ENCODE peak calls at places on chromosome 9, in ten cellular contexts. One of them, this sample, is unnamed.

GRCh38 chr9:20197976-20198685 is 409.3 kb upstream of the SLC24A2 start:
- DNase-seq in Caki2: no peak
- DNase-seq in germinal center: peak; percentile 3
- DNase-seq in activated CD8-positive, alpha-beta T cell treated with anti-CD3 and anti-CD28 coated beads, Interleukin-2, amount 10 ng/mL, durations not matched to agents 7 days and 5 days: no peak
- DNase-seq in HEK293T: no peak
- DNase-seq in iPS-NIHi11: peak; percentile 25
- DNase-seq in AG04450: no peak
- DNase-seq in stimulated activated CD8-positive, alpha-beta memory T cell treated with anti-CD3 and anti-CD28 coated beads, Interleukin-12 subunit alpha, Interleukin-12 subunit beta, amount 100 ng/mL, for 1 hour: no peak
- DNase-seq in brain microvascular endothelial cell: no peak
- DNase-seq in mammary epithelial cell: peak; percentile 43
- DNase-seq in this sample: peak; percentile 41

GRCh38 chr9:111789881-111790280 is 4.9 kb downstream of the SHOC1 start:
- DNase-seq in Caki2: no peak
- DNase-seq in germinal center: no peak
- DNase-seq in activated CD8-positive, alpha-beta T cell treated with anti-CD3 and anti-CD28 coated beads, Interleukin-2, amount 10 ng/mL, durations not matched to agents 7 days and 5 days: no peak
- DNase-seq in HEK293T: no peak
- DNase-seq in iPS-NIHi11: no peak
- DNase-seq in AG04450: no peak
- DNase-seq in stimulated activated CD8-positive, alpha-beta memory T cell treated with anti-CD3 and anti-CD28 coated beads, Interleukin-12 subunit alpha, Interleukin-12 subunit beta, amount 100 ng/mL, for 1 hour: no peak
- DNase-seq in brain microvascular endothelial cell: no peak
- DNase-seq in mammary epithelial cell: peak; percentile 62
- DNase-seq in this sample: no peak

GRCh38 chr9:5851445-5851844 is 18.5 kb upstream of the ERMP1 start:
- DNase-seq in Caki2: no peak
- DNase-seq in germinal center: no peak
- DNase-seq in activated CD8-positive, alpha-beta T cell treated with anti-CD3 and anti-CD28 coated beads, Interleukin-2, amount 10 ng/mL, durations not matched to agents 7 days and 5 days: peak; percentile 73
- DNase-seq in HEK293T: no peak
- DNase-seq in iPS-NIHi11: no peak
- DNase-seq in AG04450: no peak
- DNase-seq in stimulated activated CD8-positive, alpha-beta memory T cell treated with anti-CD3 and anti-CD28 coated beads, Interleukin-12 subunit alpha, Interleukin-12 subunit beta, amount 100 ng/mL, for 1 hour: peak; percentile 14
- DNase-seq in brain microvascular endothelial cell: peak; percentile 55
- DNase-seq in mammary epithelial cell: peak; percentile 97
- DNase-seq in this sample: peak; percentile 64

GRCh38 chr9:120850315-120850714 is 7.6 kb upstream of the PSMD5 start:
- DNase-seq in Caki2: no peak
- DNase-seq in germinal center: no peak
- DNase-seq in activated CD8-positive, alpha-beta T cell treated with anti-CD3 and anti-CD28 coated beads, Interleukin-2, amount 10 ng/mL, durations not matched to agents 7 days and 5 days: no peak
- DNase-seq in HEK293T: no peak
- DNase-seq in iPS-NIHi11: no peak
- DNase-seq in AG04450: no peak
- DNase-seq in stimulated activated CD8-positive, alpha-beta memory T cell treated with anti-CD3 and anti-CD28 coated beads, Interleukin-12 subunit alpha, Interleukin-12 subunit beta, amount 100 ng/mL, for 1 hour: no peak
- DNase-seq in brain microvascular endothelial cell: no peak
- DNase-seq in mammary epithelial cell: no peak
- DNase-seq in this sample: no peak

GRCh38 chr9:129436751-129437625 is 183.9 kb downstream of the C9orf50 start:
- DNase-seq in Caki2: no peak
- DNase-seq in germinal center: no peak
- DNase-seq in activated CD8-positive, alpha-beta T cell treated with anti-CD3 and anti-CD28 coated beads, Interleukin-2, amount 10 ng/mL, durations not matched to agents 7 days and 5 days: no peak
- DNase-seq in HEK293T: peak; percentile 53
- DNase-seq in iPS-NIHi11: peak; percentile 76
- DNase-seq in AG04450: no peak
- DNase-seq in stimulated activated CD8-positive, alpha-beta memory T cell treated with anti-CD3 and anti-CD28 coated beads, Interleukin-12 subunit alpha, Interleukin-12 subunit beta, amount 100 ng/mL, for 1 hour: no peak
- DNase-seq in brain microvascular endothelial cell: no peak
- DNase-seq in mammary epithelial cell: peak; percentile 12
- DNase-seq in this sample: no peak

GRCh38 chr9:16434522-16434921 is 435.9 kb downstream of the BNC2 start:
- DNase-seq in Caki2: no peak
- DNase-seq in germinal center: no peak
- DNase-seq in activated CD8-positive, alpha-beta T cell treated with anti-CD3 and anti-CD28 coated beads, Interleukin-2, amount 10 ng/mL, durations not matched to agents 7 days and 5 days: no peak
- DNase-seq in HEK293T: no peak
- DNase-seq in iPS-NIHi11: no peak
- DNase-seq in AG04450: no peak
- DNase-seq in stimulated activated CD8-positive, alpha-beta memory T cell treated with anti-CD3 and anti-CD28 coated beads, Interleukin-12 subunit alpha, Interleukin-12 subunit beta, amount 100 ng/mL, for 1 hour: no peak
- DNase-seq in brain microvascular endothelial cell: peak; percentile 44
- DNase-seq in mammary epithelial cell: no peak
- DNase-seq in this sample: no peak

GRCh38 chr9:120017971-120018370 is 562.0 kb downstream of the CDK5RAP2 start:
- DNase-seq in Caki2: no peak
- DNase-seq in germinal center: no peak
- DNase-seq in activated CD8-positive, alpha-beta T cell treated with anti-CD3 and anti-CD28 coated beads, Interleukin-2, amount 10 ng/mL, durations not matched to agents 7 days and 5 days: no peak
- DNase-seq in HEK293T: no peak
- DNase-seq in iPS-NIHi11: no peak
- DNase-seq in AG04450: no peak
- DNase-seq in stimulated activated CD8-positive, alpha-beta memory T cell treated with anti-CD3 and anti-CD28 coated beads, Interleukin-12 subunit alpha, Interleukin-12 subunit beta, amount 100 ng/mL, for 1 hour: no peak
- DNase-seq in brain microvascular endothelial cell: no peak
- DNase-seq in mammary epithelial cell: no peak
- DNase-seq in this sample: no peak

GRCh38 chr9:95089257-95089873 is 228.1 kb downstream of the FANCC start:
- DNase-seq in Caki2: no peak
- DNase-seq in germinal center: no peak
- DNase-seq in activated CD8-positive, alpha-beta T cell treated with anti-CD3 and anti-CD28 coated beads, Interleukin-2, amount 10 ng/mL, durations not matched to agents 7 days and 5 days: no peak
- DNase-seq in HEK293T: no peak
- DNase-seq in iPS-NIHi11: no peak
- DNase-seq in AG04450: no peak
- DNase-seq in stimulated activated CD8-positive, alpha-beta memory T cell treated with anti-CD3 and anti-CD28 coated beads, Interleukin-12 subunit alpha, Interleukin-12 subunit beta, amount 100 ng/mL, for 1 hour: no peak
- DNase-seq in brain microvascular endothelial cell: no peak
- DNase-seq in mammary epithelial cell: no peak
- DNase-seq in this sample: no peak

GRCh38 chr9:74950456-74950855 is 2.3 kb downstream of the C9orf40 start:
- DNase-seq in Caki2: no peak
- DNase-seq in germinal center: no peak
- DNase-seq in activated CD8-positive, alpha-beta T cell treated with anti-CD3 and anti-CD28 coated beads, Interleukin-2, amount 10 ng/mL, durations not matched to agents 7 days and 5 days: no peak
- DNase-seq in HEK293T: no peak
- DNase-seq in iPS-NIHi11: no peak
- DNase-seq in AG04450: no peak
- DNase-seq in stimulated activated CD8-positive, alpha-beta memory T cell treated with anti-CD3 and anti-CD28 coated beads, Interleukin-12 subunit alpha, Interleukin-12 subunit beta, amount 100 ng/mL, for 1 hour: no peak
- DNase-seq in brain microvascular endothelial cell: no peak
- DNase-seq in mammary epithelial cell: no peak
- DNase-seq in this sample: no peak

GRCh38 chr9:132409828-132410528 is at the start of gene CFAP77:
- DNase-seq in Caki2: no peak
- DNase-seq in germinal center: peak; percentile 72
- DNase-seq in activated CD8-positive, alpha-beta T cell treated with anti-CD3 and anti-CD28 coated beads, Interleukin-2, amount 10 ng/mL, durations not matched to agents 7 days and 5 days: peak; percentile 58
- DNase-seq in HEK293T: peak; percentile 74
- DNase-seq in iPS-NIHi11: peak; percentile 78
- DNase-seq in AG04450: peak; percentile 13
- DNase-seq in stimulated activated CD8-positive, alpha-beta memory T cell treated with anti-CD3 and anti-CD28 coated beads, Interleukin-12 subunit alpha, Interleukin-12 subunit beta, amount 100 ng/mL, for 1 hour: no peak
- DNase-seq in brain microvascular endothelial cell: peak; percentile 29
- DNase-seq in mammary epithelial cell: peak; percentile 64
- DNase-seq in this sample: peak; percentile 4

GRCh38 chr9:20044686-20045085 is 255.8 kb upstream of the SLC24A2 start:
- DNase-seq in Caki2: peak; percentile 38
- DNase-seq in germinal center: no peak
- DNase-seq in activated CD8-positive, alpha-beta T cell treated with anti-CD3 and anti-CD28 coated beads, Interleukin-2, amount 10 ng/mL, durations not matched to agents 7 days and 5 days: no peak
- DNase-seq in HEK293T: no peak
- DNase-seq in iPS-NIHi11: no peak
- DNase-seq in AG04450: no peak
- DNase-seq in stimulated activated CD8-positive, alpha-beta memory T cell treated with anti-CD3 and anti-CD28 coated beads, Interleukin-12 subunit alpha, Interleukin-12 subunit beta, amount 100 ng/mL, for 1 hour: no peak
- DNase-seq in brain microvascular endothelial cell: peak; percentile 40
- DNase-seq in mammary epithelial cell: peak; percentile 12
- DNase-seq in this sample: no peak

GRCh38 chr9:128061305-128061704 is 5.8 kb downstream of the NAIF1 start:
- DNase-seq in Caki2: no peak
- DNase-seq in germinal center: no peak
- DNase-seq in activated CD8-positive, alpha-beta T cell treated with anti-CD3 and anti-CD28 coated beads, Interleukin-2, amount 10 ng/mL, durations not matched to agents 7 days and 5 days: peak; percentile 39
- DNase-seq in HEK293T: no peak
- DNase-seq in iPS-NIHi11: no peak
- DNase-seq in AG04450: no peak
- DNase-seq in stimulated activated CD8-positive, alpha-beta memory T cell treated with anti-CD3 and anti-CD28 coated beads, Interleukin-12 subunit alpha, Interleukin-12 subunit beta, amount 100 ng/mL, for 1 hour: no peak
- DNase-seq in brain microvascular endothelial cell: no peak
- DNase-seq in mammary epithelial cell: no peak
- DNase-seq in this sample: no peak

GRCh38 chr9:81125446-81126092 is 563.8 kb downstream of the TLE1 start:
- DNase-seq in Caki2: no peak
- DNase-seq in germinal center: no peak
- DNase-seq in activated CD8-positive, alpha-beta T cell treated with anti-CD3 and anti-CD28 coated beads, Interleukin-2, amount 10 ng/mL, durations not matched to agents 7 days and 5 days: no peak
- DNase-seq in HEK293T: no peak
- DNase-seq in iPS-NIHi11: no peak
- DNase-seq in AG04450: no peak
- DNase-seq in stimulated activated CD8-positive, alpha-beta memory T cell treated with anti-CD3 and anti-CD28 coated beads, Interleukin-12 subunit alpha, Interleukin-12 subunit beta, amount 100 ng/mL, for 1 hour: no peak
- DNase-seq in brain microvascular endothelial cell: no peak
- DNase-seq in mammary epithelial cell: peak; percentile 91
- DNase-seq in this sample: peak; percentile 67

GRCh38 chr9:106929471-106930198 is 66.7 kb downstream of the ZNF462 start:
- DNase-seq in Caki2: no peak
- DNase-seq in germinal center: no peak
- DNase-seq in activated CD8-positive, alpha-beta T cell treated with anti-CD3 and anti-CD28 coated beads, Interleukin-2, amount 10 ng/mL, durations not matched to agents 7 days and 5 days: no peak
- DNase-seq in HEK293T: no peak
- DNase-seq in iPS-NIHi11: no peak
- DNase-seq in AG04450: peak; percentile 48
- DNase-seq in stimulated activated CD8-positive, alpha-beta memory T cell treated with anti-CD3 and anti-CD28 coated beads, Interleukin-12 subunit alpha, Interleukin-12 subunit beta, amount 100 ng/mL, for 1 hour: no peak
- DNase-seq in brain microvascular endothelial cell: no peak
- DNase-seq in mammary epithelial cell: no peak
- DNase-seq in this sample: no peak

GRCh38 chr9:7363777-7364477 is 435.7 kb downstream of the DMAC1 start:
- DNase-seq in Caki2: no peak
- DNase-seq in germinal center: no peak
- DNase-seq in activated CD8-positive, alpha-beta T cell treated with anti-CD3 and anti-CD28 coated beads, Interleukin-2, amount 10 ng/mL, durations not matched to agents 7 days and 5 days: no peak
- DNase-seq in HEK293T: no peak
- DNase-seq in iPS-NIHi11: peak; percentile 16
- DNase-seq in AG04450: no peak
- DNase-seq in stimulated activated CD8-positive, alpha-beta memory T cell treated with anti-CD3 and anti-CD28 coated beads, Interleukin-12 subunit alpha, Interleukin-12 subunit beta, amount 100 ng/mL, for 1 hour: no peak
- DNase-seq in brain microvascular endothelial cell: no peak
- DNase-seq in mammary epithelial cell: no peak
- DNase-seq in this sample: no peak

GRCh38 chr9:99451121-99451606 is 229.1 kb downstream of the SEC61B start:
- DNase-seq in Caki2: no peak
- DNase-seq in germinal center: no peak
- DNase-seq in activated CD8-positive, alpha-beta T cell treated with anti-CD3 and anti-CD28 coated beads, Interleukin-2, amount 10 ng/mL, durations not matched to agents 7 days and 5 days: no peak
- DNase-seq in HEK293T: no peak
- DNase-seq in iPS-NIHi11: no peak
- DNase-seq in AG04450: no peak
- DNase-seq in stimulated activated CD8-positive, alpha-beta memory T cell treated with anti-CD3 and anti-CD28 coated beads, Interleukin-12 subunit alpha, Interleukin-12 subunit beta, amount 100 ng/mL, for 1 hour: no peak
- DNase-seq in brain microvascular endothelial cell: no peak
- DNase-seq in mammary epithelial cell: no peak
- DNase-seq in this sample: no peak

GRCh38 chr9:90724112-90724511 is 77.5 kb upstream of the SYK start:
- DNase-seq in Caki2: no peak
- DNase-seq in germinal center: no peak
- DNase-seq in activated CD8-positive, alpha-beta T cell treated with anti-CD3 and anti-CD28 coated beads, Interleukin-2, amount 10 ng/mL, durations not matched to agents 7 days and 5 days: no peak
- DNase-seq in HEK293T: no peak
- DNase-seq in iPS-NIHi11: no peak
- DNase-seq in AG04450: no peak
- DNase-seq in stimulated activated CD8-positive, alpha-beta memory T cell treated with anti-CD3 and anti-CD28 coated beads, Interleukin-12 subunit alpha, Interleukin-12 subunit beta, amount 100 ng/mL, for 1 hour: no peak
- DNase-seq in brain microvascular endothelial cell: no peak
- DNase-seq in mammary epithelial cell: no peak
- DNase-seq in this sample: no peak

GRCh38 chr9:105258225-105258737 is 13.8 kb downstream of the SLC44A1 start:
- DNase-seq in Caki2: no peak
- DNase-seq in germinal center: no peak
- DNase-seq in activated CD8-positive, alpha-beta T cell treated with anti-CD3 and anti-CD28 coated beads, Interleukin-2, amount 10 ng/mL, durations not matched to agents 7 days and 5 days: no peak
- DNase-seq in HEK293T: no peak
- DNase-seq in iPS-NIHi11: no peak
- DNase-seq in AG04450: no peak
- DNase-seq in stimulated activated CD8-positive, alpha-beta memory T cell treated with anti-CD3 and anti-CD28 coated beads, Interleukin-12 subunit alpha, Interleukin-12 subunit beta, amount 100 ng/mL, for 1 hour: no peak
- DNase-seq in brain microvascular endothelial cell: no peak
- DNase-seq in mammary epithelial cell: no peak
- DNase-seq in this sample: no peak

GRCh38 chr9:134707031-134707680 is 65.6 kb downstream of the COL5A1 start:
- DNase-seq in Caki2: peak; percentile 73
- DNase-seq in germinal center: no peak
- DNase-seq in activated CD8-positive, alpha-beta T cell treated with anti-CD3 and anti-CD28 coated beads, Interleukin-2, amount 10 ng/mL, durations not matched to agents 7 days and 5 days: no peak
- DNase-seq in HEK293T: peak; percentile 51
- DNase-seq in iPS-NIHi11: no peak
- DNase-seq in AG04450: peak; percentile 63
- DNase-seq in stimulated activated CD8-positive, alpha-beta memory T cell treated with anti-CD3 and anti-CD28 coated beads, Interleukin-12 subunit alpha, Interleukin-12 subunit beta, amount 100 ng/mL, for 1 hour: no peak
- DNase-seq in brain microvascular endothelial cell: peak; percentile 85
- DNase-seq in mammary epithelial cell: no peak
- DNase-seq in this sample: peak; percentile 87

GRCh38 chr9:128768581-128768980 is 3.1 kb downstream of the ZER1 start:
- DNase-seq in Caki2: no peak
- DNase-seq in germinal center: no peak
- DNase-seq in activated CD8-positive, alpha-beta T cell treated with anti-CD3 and anti-CD28 coated beads, Interleukin-2, amount 10 ng/mL, durations not matched to agents 7 days and 5 days: no peak
- DNase-seq in HEK293T: no peak
- DNase-seq in iPS-NIHi11: no peak
- DNase-seq in AG04450: no peak
- DNase-seq in stimulated activated CD8-positive, alpha-beta memory T cell treated with anti-CD3 and anti-CD28 coated beads, Interleukin-12 subunit alpha, Interleukin-12 subunit beta, amount 100 ng/mL, for 1 hour: no peak
- DNase-seq in brain microvascular endothelial cell: no peak
- DNase-seq in mammary epithelial cell: no peak
- DNase-seq in this sample: no peak

GRCh38 chr9:83062011-83062652 is 810 bp downstream of the RASEF start:
- DNase-seq in Caki2: peak; percentile 68
- DNase-seq in germinal center: no peak
- DNase-seq in activated CD8-positive, alpha-beta T cell treated with anti-CD3 and anti-CD28 coated beads, Interleukin-2, amount 10 ng/mL, durations not matched to agents 7 days and 5 days: no peak
- DNase-seq in HEK293T: peak; percentile 59
- DNase-seq in iPS-NIHi11: peak; percentile 45
- DNase-seq in AG04450: no peak
- DNase-seq in stimulated activated CD8-positive, alpha-beta memory T cell treated with anti-CD3 and anti-CD28 coated beads, Interleukin-12 subunit alpha, Interleukin-12 subunit beta, amount 100 ng/mL, for 1 hour: no peak
- DNase-seq in brain microvascular endothelial cell: no peak
- DNase-seq in mammary epithelial cell: peak; percentile 67
- DNase-seq in this sample: no peak

GRCh38 chr9:124038790-124039633 is 27.4 kb downstream of the LHX2 start:
- DNase-seq in Caki2: no peak
- DNase-seq in germinal center: no peak
- DNase-seq in activated CD8-positive, alpha-beta T cell treated with anti-CD3 and anti-CD28 coated beads, Interleukin-2, amount 10 ng/mL, durations not matched to agents 7 days and 5 days: no peak
- DNase-seq in HEK293T: no peak
- DNase-seq in iPS-NIHi11: no peak
- DNase-seq in AG04450: no peak
- DNase-seq in stimulated activated CD8-positive, alpha-beta memory T cell treated with anti-CD3 and anti-CD28 coated beads, Interleukin-12 subunit alpha, Interleukin-12 subunit beta, amount 100 ng/mL, for 1 hour: no peak
- DNase-seq in brain microvascular endothelial cell: no peak
- DNase-seq in mammary epithelial cell: no peak
- DNase-seq in this sample: no peak

GRCh38 chr9:76901801-76902200 is 4.1 kb downstream of the PRUNE2 start:
- DNase-seq in Caki2: no peak
- DNase-seq in germinal center: no peak
- DNase-seq in activated CD8-positive, alpha-beta T cell treated with anti-CD3 and anti-CD28 coated beads, Interleukin-2, amount 10 ng/mL, durations not matched to agents 7 days and 5 days: no peak
- DNase-seq in HEK293T: no peak
- DNase-seq in iPS-NIHi11: no peak
- DNase-seq in AG04450: no peak
- DNase-seq in stimulated activated CD8-positive, alpha-beta memory T cell treated with anti-CD3 and anti-CD28 coated beads, Interleukin-12 subunit alpha, Interleukin-12 subunit beta, amount 100 ng/mL, for 1 hour: no peak
- DNase-seq in brain microvascular endothelial cell: no peak
- DNase-seq in mammary epithelial cell: no peak
- DNase-seq in this sample: no peak

GRCh38 chr9:85249313-85249621 is 492.5 kb downstream of the AGTPBP1 start:
- DNase-seq in Caki2: no peak
- DNase-seq in germinal center: no peak
- DNase-seq in activated CD8-positive, alpha-beta T cell treated with anti-CD3 and anti-CD28 coated beads, Interleukin-2, amount 10 ng/mL, durations not matched to agents 7 days and 5 days: no peak
- DNase-seq in HEK293T: no peak
- DNase-seq in iPS-NIHi11: no peak
- DNase-seq in AG04450: no peak
- DNase-seq in stimulated activated CD8-positive, alpha-beta memory T cell treated with anti-CD3 and anti-CD28 coated beads, Interleukin-12 subunit alpha, Interleukin-12 subunit beta, amount 100 ng/mL, for 1 hour: no peak
- DNase-seq in brain microvascular endothelial cell: no peak
- DNase-seq in mammary epithelial cell: no peak
- DNase-seq in this sample: no peak

GRCh38 chr9:121700165-121700830 is 48.9 kb downstream of the DAB2IP start:
- DNase-seq in Caki2: no peak
- DNase-seq in germinal center: peak; percentile 30
- DNase-seq in activated CD8-positive, alpha-beta T cell treated with anti-CD3 and anti-CD28 coated beads, Interleukin-2, amount 10 ng/mL, durations not matched to agents 7 days and 5 days: peak; percentile 34
- DNase-seq in HEK293T: peak; percentile 34
- DNase-seq in iPS-NIHi11: peak; percentile 76
- DNase-seq in AG04450: no peak
- DNase-seq in stimulated activated CD8-positive, alpha-beta memory T cell treated with anti-CD3 and anti-CD28 coated beads, Interleukin-12 subunit alpha, Interleukin-12 subunit beta, amount 100 ng/mL, for 1 hour: no peak
- DNase-seq in brain microvascular endothelial cell: peak; percentile 29
- DNase-seq in mammary epithelial cell: peak; percentile 99
- DNase-seq in this sample: no peak

GRCh38 chr9:21558627-21559401 is 76.7 kb upstream of the IFNE start:
- DNase-seq in Caki2: peak; percentile 63
- DNase-seq in germinal center: peak; percentile 10
- DNase-seq in activated CD8-positive, alpha-beta T cell treated with anti-CD3 and anti-CD28 coated beads, Interleukin-2, amount 10 ng/mL, durations not matched to agents 7 days and 5 days: no peak
- DNase-seq in HEK293T: peak; percentile 50
- DNase-seq in iPS-NIHi11: no peak
- DNase-seq in AG04450: no peak
- DNase-seq in stimulated activated CD8-positive, alpha-beta memory T cell treated with anti-CD3 and anti-CD28 coated beads, Interleukin-12 subunit alpha, Interleukin-12 subunit beta, amount 100 ng/mL, for 1 hour: no peak
- DNase-seq in brain microvascular endothelial cell: no peak
- DNase-seq in mammary epithelial cell: peak; percentile 60
- DNase-seq in this sample: no peak

GRCh38 chr9:130034570-130034969 is 8.4 kb downstream of the FNBP1 start:
- DNase-seq in Caki2: no peak
- DNase-seq in germinal center: no peak
- DNase-seq in activated CD8-positive, alpha-beta T cell treated with anti-CD3 and anti-CD28 coated beads, Interleukin-2, amount 10 ng/mL, durations not matched to agents 7 days and 5 days: no peak
- DNase-seq in HEK293T: no peak
- DNase-seq in iPS-NIHi11: no peak
- DNase-seq in AG04450: peak; percentile 55
- DNase-seq in stimulated activated CD8-positive, alpha-beta memory T cell treated with anti-CD3 and anti-CD28 coated beads, Interleukin-12 subunit alpha, Interleukin-12 subunit beta, amount 100 ng/mL, for 1 hour: no peak
- DNase-seq in brain microvascular endothelial cell: peak; percentile 73
- DNase-seq in mammary epithelial cell: peak; percentile 67
- DNase-seq in this sample: peak; percentile 43

GRCh38 chr9:93060746-93061259 is 2.3 kb downstream of the SUSD3 start:
- DNase-seq in Caki2: no peak
- DNase-seq in germinal center: no peak
- DNase-seq in activated CD8-positive, alpha-beta T cell treated with anti-CD3 and anti-CD28 coated beads, Interleukin-2, amount 10 ng/mL, durations not matched to agents 7 days and 5 days: peak; percentile 43
- DNase-seq in HEK293T: no peak
- DNase-seq in iPS-NIHi11: no peak
- DNase-seq in AG04450: no peak
- DNase-seq in stimulated activated CD8-positive, alpha-beta memory T cell treated with anti-CD3 and anti-CD28 coated beads, Interleukin-12 subunit alpha, Interleukin-12 subunit beta, amount 100 ng/mL, for 1 hour: no peak
- DNase-seq in brain microvascular endothelial cell: no peak
- DNase-seq in mammary epithelial cell: no peak
- DNase-seq in this sample: no peak

This sample was measured in skeletal muscle cell.